ENCODE peak calls at places on chromosomes 2 and 18, in four cellular contexts. One of them, this sample, is unnamed.

GRCh38 chr2:38666578-38666926 is 638 bp downstream of the GALM start:
- DNase-seq in psoas muscle: no peak
- DNase-seq in dorsolateral prefrontal cortex: no peak
- DNase-seq in RWPE1: no peak
- DNase-seq in this sample: peak; percentile 19

GRCh38 chr2:148645925-148646559 is 1.5 kb downstream of the EPC2 start:
- DNase-seq in dorsolateral prefrontal cortex: no peak
- DNase-seq in psoas muscle: no peak
- DNase-seq in RWPE1: peak; percentile 70
- DNase-seq in this sample: peak; percentile 80

GRCh38 chr2:154556607-154557006 is 141.9 kb upstream of the KCNJ3 start:
- DNase-seq in psoas muscle: no peak
- DNase-seq in dorsolateral prefrontal cortex: no peak
- DNase-seq in RWPE1: no peak
- DNase-seq in this sample: no peak

GRCh38 chr18:34977787-34978532 is 63.3 kb upstream of the MAPRE2 start:
- DNase-seq in psoas muscle: peak; percentile 57
- DNase-seq in dorsolateral prefrontal cortex: peak; percentile 59
- DNase-seq in RWPE1: no peak
- DNase-seq in this sample: peak; percentile 84

GRCh38 chr18:48825101-48825745 is 125.5 kb downstream of the SMAD7 start:
- DNase-seq in dorsolateral prefrontal cortex: peak; percentile 17
- DNase-seq in psoas muscle: no peak
- DNase-seq in RWPE1: no peak
- DNase-seq in this sample: no peak

GRCh38 chr2:53867773-53868172 is 8.0 kb upstream of the GPR75 start:
- DNase-seq in RWPE1: no peak
- DNase-seq in dorsolateral prefrontal cortex: no peak
- DNase-seq in psoas muscle: no peak
- DNase-seq in this sample: no peak

GRCh38 chr2:141331127-141331526 is 799.7 kb downstream of the LRP1B start:
- DNase-seq in dorsolateral prefrontal cortex: no peak
- DNase-seq in psoas muscle: no peak
- DNase-seq in RWPE1: peak; percentile 20
- DNase-seq in this sample: no peak

GRCh38 chr2:163733301-163733938 is 2.4 kb downstream of the FIGN start:
- DNase-seq in psoas muscle: no peak
- DNase-seq in RWPE1: no peak
- DNase-seq in dorsolateral prefrontal cortex: peak; percentile 46
- DNase-seq in this sample: no peak

GRCh38 chr2:241813080-241813805 is 4.2 kb downstream of the NEU4 start:
- DNase-seq in dorsolateral prefrontal cortex: no peak
- DNase-seq in RWPE1: no peak
- DNase-seq in psoas muscle: peak; percentile 18
- DNase-seq in this sample: no peak

GRCh38 chr2:147739531-147739930 is 105.3 kb upstream of the ACVR2A start:
- DNase-seq in RWPE1: no peak
- DNase-seq in psoas muscle: no peak
- DNase-seq in dorsolateral prefrontal cortex: no peak
- DNase-seq in this sample: no peak

GRCh38 chr2:39696838-39697237 is 31.1 kb downstream of the TMEM178A start:
- DNase-seq in psoas muscle: no peak
- DNase-seq in dorsolateral prefrontal cortex: no peak
- DNase-seq in RWPE1: peak; percentile 14
- DNase-seq in this sample: no peak

GRCh38 chr2:176583530-176584101 is 314.4 kb downstream of the MTX2 start:
- DNase-seq in psoas muscle: peak; percentile 13
- DNase-seq in dorsolateral prefrontal cortex: no peak
- DNase-seq in RWPE1: peak; percentile 20
- DNase-seq in this sample: peak; percentile 17

GRCh38 chr18:136433-136832 is 21.9 kb upstream of the USP14 start:
- DNase-seq in RWPE1: peak; percentile 14
- DNase-seq in dorsolateral prefrontal cortex: no peak
- DNase-seq in psoas muscle: no peak
- DNase-seq in this sample: peak; percentile 63

GRCh38 chr2:773256-774160 is 96.3 kb upstream of the TMEM18 start:
- DNase-seq in RWPE1: no peak
- DNase-seq in dorsolateral prefrontal cortex: no peak
- DNase-seq in psoas muscle: no peak
- DNase-seq in this sample: no peak

GRCh38 chr2:114683251-114683650 is 240.8 kb downstream of the DPP10 start:
- DNase-seq in RWPE1: no peak
- DNase-seq in psoas muscle: no peak
- DNase-seq in dorsolateral prefrontal cortex: no peak
- DNase-seq in this sample: no peak

GRCh38 chr2:240932724-240933047 is 26.6 kb downstream of the CROCC2 start:
- DNase-seq in psoas muscle: no peak
- DNase-seq in dorsolateral prefrontal cortex: peak; percentile 16
- DNase-seq in RWPE1: no peak
- DNase-seq in this sample: no peak

GRCh38 chr2:50863856-50864255 is 168.1 kb downstream of the NRXN1 start:
- DNase-seq in dorsolateral prefrontal cortex: no peak
- DNase-seq in psoas muscle: no peak
- DNase-seq in RWPE1: no peak
- DNase-seq in this sample: no peak

GRCh38 chr18:2406544-2406943 is 164.8 kb downstream of the METTL4 start:
- DNase-seq in RWPE1: no peak
- DNase-seq in dorsolateral prefrontal cortex: no peak
- DNase-seq in psoas muscle: no peak
- DNase-seq in this sample: no peak

GRCh38 chr2:48356701-48357322 is 173.1 kb upstream of the STON1 start:
- DNase-seq in dorsolateral prefrontal cortex: no peak
- DNase-seq in psoas muscle: no peak
- DNase-seq in RWPE1: no peak
- DNase-seq in this sample: peak; percentile 56

GRCh38 chr2:239594772-239595608 is 194.2 kb upstream of the HDAC4 start:
- DNase-seq in psoas muscle: no peak
- DNase-seq in dorsolateral prefrontal cortex: peak; percentile 24
- DNase-seq in RWPE1: no peak
- DNase-seq in this sample: no peak

GRCh38 chr18:63181706-63182105 is 137.9 kb downstream of the BCL2 start:
- DNase-seq in RWPE1: no peak
- DNase-seq in dorsolateral prefrontal cortex: no peak
- DNase-seq in psoas muscle: no peak
- DNase-seq in this sample: no peak

GRCh38 chr2:117702098-117702497 is 112.4 kb upstream of the DDX18 start:
- DNase-seq in psoas muscle: no peak
- DNase-seq in RWPE1: no peak
- DNase-seq in dorsolateral prefrontal cortex: no peak
- DNase-seq in this sample: no peak

GRCh38 chr2:26521054-26521912 is 43.4 kb upstream of the OTOF start:
- DNase-seq in psoas muscle: no peak
- DNase-seq in dorsolateral prefrontal cortex: no peak
- DNase-seq in RWPE1: peak; percentile 26
- DNase-seq in this sample: peak; percentile 27

GRCh38 chr2:120939595-120940318 is 204.1 kb downstream of the GLI2 start:
- DNase-seq in dorsolateral prefrontal cortex: no peak
- DNase-seq in RWPE1: no peak
- DNase-seq in psoas muscle: no peak
- DNase-seq in this sample: no peak

GRCh38 chr2:52429740-52430139 is 1337.9 kb upstream of the CHAC2 start:
- DNase-seq in psoas muscle: no peak
- DNase-seq in dorsolateral prefrontal cortex: no peak
- DNase-seq in RWPE1: no peak
- DNase-seq in this sample: no peak

GRCh38 chr2:16763493-16763899 is 97.9 kb upstream of the CYRIA start:
- DNase-seq in RWPE1: no peak
- DNase-seq in psoas muscle: no peak
- DNase-seq in dorsolateral prefrontal cortex: no peak
- DNase-seq in this sample: no peak

GRCh38 chr2:215439404-215439803 is 3.5 kb upstream of the FN1 start:
- DNase-seq in RWPE1: no peak
- DNase-seq in psoas muscle: no peak
- DNase-seq in dorsolateral prefrontal cortex: no peak
- DNase-seq in this sample: no peak

GRCh38 chr2:45681675-45682074 is 30.2 kb downstream of the PRKCE start:
- DNase-seq in RWPE1: peak; percentile 88
- DNase-seq in psoas muscle: peak; percentile 48
- DNase-seq in dorsolateral prefrontal cortex: no peak
- DNase-seq in this sample: peak; percentile 3

GRCh38 chr2:46058140-46058539 is 239.1 kb upstream of the EPAS1 start:
- DNase-seq in psoas muscle: no peak
- DNase-seq in dorsolateral prefrontal cortex: no peak
- DNase-seq in RWPE1: no peak
- DNase-seq in this sample: no peak

GRCh38 chr2:181307203-181307991 is 149.8 kb upstream of the ITGA4 start:
- DNase-seq in dorsolateral prefrontal cortex: no peak
- DNase-seq in RWPE1: no peak
- DNase-seq in psoas muscle: no peak
- DNase-seq in this sample: peak; percentile 40

GRCh38 chr2:207233731-207234130 is 68.0 kb upstream of the KLF7 start:
- DNase-seq in psoas muscle: no peak
- DNase-seq in RWPE1: no peak
- DNase-seq in dorsolateral prefrontal cortex: no peak
- DNase-seq in this sample: no peak

GRCh38 chr2:134207589-134208209 is 46.2 kb upstream of the MGAT5 start:
- DNase-seq in dorsolateral prefrontal cortex: peak; percentile 50
- DNase-seq in RWPE1: peak; percentile 40
- DNase-seq in psoas muscle: peak; percentile 37
- DNase-seq in this sample: peak; percentile 80

GRCh38 chr2:8193686-8194615 is 487.9 kb upstream of the ID2 start:
- DNase-seq in RWPE1: no peak
- DNase-seq in psoas muscle: no peak
- DNase-seq in dorsolateral prefrontal cortex: no peak
- DNase-seq in this sample: no peak

GRCh38 chr2:181368036-181368435 is 89.2 kb upstream of the ITGA4 start:
- DNase-seq in RWPE1: no peak
- DNase-seq in psoas muscle: no peak
- DNase-seq in dorsolateral prefrontal cortex: no peak
- DNase-seq in this sample: no peak

GRCh38 chr2:18161681-18162080 is 283.2 kb downstream of the KCNS3 start:
- DNase-seq in psoas muscle: no peak
- DNase-seq in dorsolateral prefrontal cortex: no peak
- DNase-seq in RWPE1: no peak
- DNase-seq in this sample: no peak

DNA sequence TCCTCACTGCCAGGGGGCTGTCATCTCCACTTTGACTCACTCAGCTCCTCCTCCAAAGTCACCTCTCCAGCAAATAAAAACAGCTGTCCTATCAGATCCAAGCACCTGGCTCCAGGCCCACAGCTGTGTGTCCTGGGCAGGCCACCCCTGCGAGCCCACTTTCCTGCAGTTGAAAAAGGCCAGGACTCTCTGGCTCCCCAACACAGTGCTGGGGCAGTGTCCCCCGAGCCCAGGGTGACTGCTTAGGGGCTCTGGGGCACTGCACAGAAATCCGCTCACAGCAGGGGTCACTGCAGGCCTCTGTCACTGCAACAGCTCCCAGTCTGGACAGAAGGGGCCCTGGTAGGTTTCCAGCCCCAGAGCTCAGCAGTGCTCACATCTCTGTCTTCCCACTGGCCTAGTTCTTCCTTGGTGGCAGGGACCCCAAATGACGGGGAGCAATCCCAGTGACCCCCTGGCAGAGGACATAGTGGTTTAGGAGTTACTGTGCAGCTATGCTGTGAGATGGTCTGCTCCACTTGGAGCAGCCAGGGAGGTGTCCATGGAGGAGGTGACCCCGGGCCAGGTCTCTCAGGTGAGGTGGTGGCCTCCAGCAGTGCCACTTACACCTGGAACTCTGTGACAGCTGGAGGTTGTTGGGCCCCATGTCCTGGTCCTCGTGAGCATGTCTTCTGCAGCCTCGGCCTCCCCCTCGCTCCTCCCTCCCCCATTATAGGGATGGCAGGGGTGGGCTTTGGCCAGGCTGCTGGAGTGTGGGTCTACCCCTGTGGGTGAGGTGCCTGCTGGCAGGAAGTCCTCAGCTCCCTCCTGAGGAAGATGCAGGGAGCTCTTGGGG is 35.5 kb downstream of the HS6ST1 start:
- DNase-seq in RWPE1: no peak
- DNase-seq in psoas muscle: peak; percentile 16
- DNase-seq in dorsolateral prefrontal cortex: no peak
- DNase-seq in this sample: no peak
- TF ChIP-seq CTCF in RWPE1: no peak
- TF ChIP-seq CTCF in psoas muscle: peak; percentile 12
- TF ChIP-seq CTCF in dorsolateral prefrontal cortex: no peak
- TF ChIP-seq CTCF in this sample: no peak

DNA sequence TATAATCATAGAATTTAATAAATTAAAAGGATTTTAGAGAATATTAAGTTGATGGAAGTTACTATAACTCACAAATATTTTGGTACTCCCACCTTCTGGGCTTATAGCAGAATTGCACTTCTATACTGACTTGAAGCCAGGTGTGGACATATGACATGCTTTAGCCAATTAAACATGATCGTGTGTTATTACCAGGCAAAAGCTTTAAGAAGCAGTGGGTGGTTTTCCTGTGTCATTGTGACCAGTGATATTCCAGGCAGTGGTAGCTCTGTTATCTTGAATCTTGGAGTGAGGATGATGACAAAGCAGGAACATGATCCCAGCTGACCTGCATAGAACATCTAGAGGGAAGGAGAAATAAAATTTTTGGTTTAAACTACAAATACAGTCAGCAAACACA is 370.9 kb upstream of the ZEB2 start:
- DNase-seq in psoas muscle: no peak
- DNase-seq in RWPE1: peak; percentile 52
- DNase-seq in dorsolateral prefrontal cortex: no peak
- DNase-seq in this sample: no peak
- TF ChIP-seq CTCF in psoas muscle: no peak
- TF ChIP-seq CTCF in RWPE1: no peak
- TF ChIP-seq CTCF in dorsolateral prefrontal cortex: no peak
- TF ChIP-seq CTCF in this sample: no peak

GRCh38 chr18:24447961-24448360 is 12.5 kb upstream of the HRH4 start:
- DNase-seq in dorsolateral prefrontal cortex: no peak
- DNase-seq in psoas muscle: no peak
- DNase-seq in RWPE1: no peak
- DNase-seq in this sample: no peak

GRCh38 chr18:24443870-24444269 is 16.6 kb upstream of the HRH4 start:
- DNase-seq in dorsolateral prefrontal cortex: no peak
- DNase-seq in RWPE1: no peak
- DNase-seq in psoas muscle: no peak
- DNase-seq in this sample: no peak

GRCh38 chr18:24446453-24446852 is 14.0 kb upstream of the HRH4 start:
- DNase-seq in psoas muscle: no peak
- DNase-seq in RWPE1: no peak
- DNase-seq in dorsolateral prefrontal cortex: no peak
- DNase-seq in this sample: no peak

GRCh38 chr18:24446953-24447537 is 13.4 kb upstream of the HRH4 start:
- DNase-seq in psoas muscle: no peak
- DNase-seq in dorsolateral prefrontal cortex: no peak
- DNase-seq in RWPE1: no peak
- DNase-seq in this sample: no peak
- TF ChIP-seq CTCF in psoas muscle: no peak
- TF ChIP-seq CTCF in dorsolateral prefrontal cortex: no peak
- TF ChIP-seq CTCF in RWPE1: no peak
- TF ChIP-seq CTCF in this sample: no peak

GRCh38 chr2:177753682-177754475 is 318.7 kb downstream of the PDE11A start:
- DNase-seq in psoas muscle: peak; percentile 67
- DNase-seq in dorsolateral prefrontal cortex: peak; percentile 46
- DNase-seq in RWPE1: no peak
- DNase-seq in this sample: no peak

GRCh38 chr2:177756346-177756745 is 316.2 kb downstream of the PDE11A start:
- DNase-seq in RWPE1: no peak
- DNase-seq in dorsolateral prefrontal cortex: no peak
- DNase-seq in psoas muscle: no peak
- DNase-seq in this sample: no peak

GRCh38 chr2:177754476-177754873 is 318.1 kb downstream of the PDE11A start:
- DNase-seq in psoas muscle: no peak
- DNase-seq in RWPE1: no peak
- DNase-seq in dorsolateral prefrontal cortex: no peak
- DNase-seq in this sample: no peak

GRCh38 chr2:177759443-177759842 is 313.1 kb downstream of the PDE11A start:
- DNase-seq in RWPE1: no peak
- DNase-seq in psoas muscle: no peak
- DNase-seq in dorsolateral prefrontal cortex: no peak
- DNase-seq in this sample: no peak

GRCh38 chr2:177758591-177759371 is 313.8 kb downstream of the PDE11A start:
- DNase-seq in psoas muscle: peak; percentile 12
- DNase-seq in dorsolateral prefrontal cortex: peak; percentile 58
- DNase-seq in RWPE1: peak; percentile 14
- DNase-seq in this sample: peak; percentile 4
- TF ChIP-seq CTCF in psoas muscle: peak; percentile 46
- TF ChIP-seq CTCF in dorsolateral prefrontal cortex: peak; percentile 54
- TF ChIP-seq CTCF in RWPE1: peak; percentile 18
- TF ChIP-seq CTCF in this sample: no peak

This sample was measured in activated CD8-positive, alpha-beta T cell treated with anti-CD3 and anti-CD28 coated beads for 36 hours.